ENCODE peak calls at places on chromosomes 11 and 22, in five cellular contexts. One of them, this sample, is unnamed.

GRCh38 chr11:130070829-130071205 is 1.1 kb downstream of the APLP2 start:
- DNase-seq in mucosa of descending colon: peak
- DNase-seq in RWPE2: no peak
- DNase-seq in lower leg skin: no peak
- DNase-seq in lower lobe of right lung: peak
- DNase-seq in this sample: no peak

GRCh38 chr11:10309163-10310093 is 4.6 kb downstream of the ADM start:
- DNase-seq in RWPE2: peak
- DNase-seq in mucosa of descending colon: peak
- DNase-seq in lower lobe of right lung: peak
- DNase-seq in lower leg skin: peak
- DNase-seq in this sample: no peak

GRCh38 chr22:35177811-35178210 is 79.5 kb upstream of the HMGXB4 start:
- DNase-seq in RWPE2: no peak
- DNase-seq in lower leg skin: no peak
- DNase-seq in mucosa of descending colon: no peak
- DNase-seq in lower lobe of right lung: no peak
- DNase-seq in this sample: peak

GRCh38 chr22:39148727-39149535 is 3.5 kb downstream of the CBX7 start:
- DNase-seq in RWPE2: no peak
- DNase-seq in lower leg skin: no peak
- DNase-seq in lower lobe of right lung: no peak
- DNase-seq in mucosa of descending colon: peak
- DNase-seq in this sample: no peak

GRCh38 chr11:112227002-112227401 is 774 bp downstream of the PTS start:
- DNase-seq in RWPE2: no peak
- DNase-seq in mucosa of descending colon: no peak
- DNase-seq in lower lobe of right lung: no peak
- DNase-seq in lower leg skin: no peak
- DNase-seq in this sample: no peak

GRCh38 chr11:95985174-95985808 is 61.4 kb upstream of the MTMR2 start:
- DNase-seq in mucosa of descending colon: no peak
- DNase-seq in lower lobe of right lung: no peak
- DNase-seq in RWPE2: no peak
- DNase-seq in lower leg skin: no peak
- DNase-seq in this sample: no peak

GRCh38 chr11:35235944-35236666 is 97.1 kb downstream of the CD44 start:
- DNase-seq in lower lobe of right lung: no peak
- DNase-seq in mucosa of descending colon: peak
- DNase-seq in lower leg skin: no peak
- DNase-seq in RWPE2: peak
- DNase-seq in this sample: no peak

GRCh38 chr22:19271856-19272535 is 19.5 kb downstream of the CLTCL1 start:
- DNase-seq in lower lobe of right lung: no peak
- DNase-seq in lower leg skin: no peak
- DNase-seq in RWPE2: no peak
- DNase-seq in mucosa of descending colon: no peak
- DNase-seq in this sample: peak

GRCh38 chr11:37087650-37088572 is 489.9 kb upstream of the RAG2 start:
- DNase-seq in mucosa of descending colon: no peak
- DNase-seq in lower lobe of right lung: no peak
- DNase-seq in RWPE2: no peak
- DNase-seq in lower leg skin: no peak
- DNase-seq in this sample: no peak

GRCh38 chr22:38204784-38205183 is 3.0 kb downstream of the MAFF start:
- DNase-seq in RWPE2: no peak
- DNase-seq in lower lobe of right lung: no peak
- DNase-seq in mucosa of descending colon: no peak
- DNase-seq in lower leg skin: no peak
- DNase-seq in this sample: no peak

GRCh38 chr11:12161603-12162350 is 51.4 kb downstream of the MICAL2 start:
- DNase-seq in lower lobe of right lung: no peak
- DNase-seq in lower leg skin: peak
- DNase-seq in RWPE2: no peak
- DNase-seq in mucosa of descending colon: no peak
- DNase-seq in this sample: no peak

GRCh38 chr11:46918087-46918751 is at the start of gene LRP4:
- DNase-seq in mucosa of descending colon: no peak
- DNase-seq in lower leg skin: no peak
- DNase-seq in lower lobe of right lung: no peak
- DNase-seq in RWPE2: no peak
- DNase-seq in this sample: no peak

GRCh38 chr11:10401275-10401674 is 53.8 kb upstream of the AMPD3 start:
- DNase-seq in mucosa of descending colon: no peak
- DNase-seq in RWPE2: no peak
- DNase-seq in lower leg skin: peak
- DNase-seq in lower lobe of right lung: no peak
- DNase-seq in this sample: no peak

GRCh38 chr22:31556627-31557203 is 60.4 kb downstream of the SFI1 start:
- DNase-seq in RWPE2: no peak
- DNase-seq in lower lobe of right lung: no peak
- DNase-seq in lower leg skin: no peak
- DNase-seq in mucosa of descending colon: no peak
- DNase-seq in this sample: no peak

GRCh38 chr11:72789493-72790131 is 4.2 kb downstream of the STARD10 start:
- DNase-seq in lower leg skin: no peak
- DNase-seq in RWPE2: no peak
- DNase-seq in lower lobe of right lung: no peak
- DNase-seq in mucosa of descending colon: peak
- DNase-seq in this sample: no peak

GRCh38 chr22:50270302-50271010 is at the start of gene MAPK11:
- DNase-seq in mucosa of descending colon: peak
- DNase-seq in lower lobe of right lung: peak
- DNase-seq in lower leg skin: peak
- DNase-seq in RWPE2: no peak
- DNase-seq in this sample: peak

GRCh38 chr11:64643258-64643881 is 52.4 kb downstream of the SLC22A12 start:
- DNase-seq in lower leg skin: no peak
- DNase-seq in mucosa of descending colon: no peak
- DNase-seq in RWPE2: no peak
- DNase-seq in lower lobe of right lung: no peak
- DNase-seq in this sample: no peak

GRCh38 chr22:36373258-36373579 is 14.5 kb downstream of the MYH9 start:
- DNase-seq in mucosa of descending colon: peak
- DNase-seq in RWPE2: no peak
- DNase-seq in lower leg skin: peak
- DNase-seq in lower lobe of right lung: peak
- DNase-seq in this sample: no peak

GRCh38 chr11:120929664-120930154 is 94.2 kb upstream of the TBCEL start:
- DNase-seq in mucosa of descending colon: no peak
- DNase-seq in lower leg skin: no peak
- DNase-seq in lower lobe of right lung: peak
- DNase-seq in RWPE2: no peak
- DNase-seq in this sample: no peak

GRCh38 chr11:74685338-74685737 is 45.9 kb downstream of the CHRDL2 start:
- DNase-seq in RWPE2: no peak
- DNase-seq in lower lobe of right lung: peak
- DNase-seq in mucosa of descending colon: no peak
- DNase-seq in lower leg skin: no peak
- DNase-seq in this sample: no peak

GRCh38 chr11:116731097-116731761 is 41.6 kb downstream of the BUD13 start:
- DNase-seq in lower lobe of right lung: no peak
- DNase-seq in RWPE2: no peak
- DNase-seq in mucosa of descending colon: no peak
- DNase-seq in lower leg skin: peak
- DNase-seq in this sample: peak

DNA sequence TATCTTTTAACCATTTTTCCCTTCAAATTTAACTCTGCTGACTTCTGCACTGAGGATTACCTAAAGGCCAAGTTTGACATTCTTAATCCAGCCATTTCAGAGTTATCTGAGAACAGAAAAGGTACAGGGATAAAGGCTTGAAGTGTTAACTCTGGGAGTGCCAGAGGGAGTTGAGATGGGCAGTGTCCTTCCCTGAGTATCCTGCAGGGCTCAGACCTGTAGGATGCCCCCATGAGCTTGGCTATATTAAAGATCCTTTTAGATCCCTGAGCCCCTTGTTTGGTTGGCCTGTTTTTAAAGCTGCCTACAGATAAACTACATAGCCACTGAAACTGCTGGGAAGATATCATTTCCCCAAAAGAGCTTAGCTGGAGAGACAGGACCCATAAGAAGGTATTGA is 268.4 kb upstream of the KIRREL3 start:
- DNase-seq in mucosa of descending colon: no peak
- DNase-seq in RWPE2: no peak
- DNase-seq in lower lobe of right lung: no peak
- DNase-seq in lower leg skin: no peak
- DNase-seq in this sample: no peak
- TF ChIP-seq CTCF in mucosa of descending colon: no peak
- TF ChIP-seq CTCF in RWPE2: no peak
- TF ChIP-seq CTCF in lower lobe of right lung: no peak
- TF ChIP-seq CTCF in lower leg skin: no peak
- TF ChIP-seq CTCF in this sample: no peak

DNA sequence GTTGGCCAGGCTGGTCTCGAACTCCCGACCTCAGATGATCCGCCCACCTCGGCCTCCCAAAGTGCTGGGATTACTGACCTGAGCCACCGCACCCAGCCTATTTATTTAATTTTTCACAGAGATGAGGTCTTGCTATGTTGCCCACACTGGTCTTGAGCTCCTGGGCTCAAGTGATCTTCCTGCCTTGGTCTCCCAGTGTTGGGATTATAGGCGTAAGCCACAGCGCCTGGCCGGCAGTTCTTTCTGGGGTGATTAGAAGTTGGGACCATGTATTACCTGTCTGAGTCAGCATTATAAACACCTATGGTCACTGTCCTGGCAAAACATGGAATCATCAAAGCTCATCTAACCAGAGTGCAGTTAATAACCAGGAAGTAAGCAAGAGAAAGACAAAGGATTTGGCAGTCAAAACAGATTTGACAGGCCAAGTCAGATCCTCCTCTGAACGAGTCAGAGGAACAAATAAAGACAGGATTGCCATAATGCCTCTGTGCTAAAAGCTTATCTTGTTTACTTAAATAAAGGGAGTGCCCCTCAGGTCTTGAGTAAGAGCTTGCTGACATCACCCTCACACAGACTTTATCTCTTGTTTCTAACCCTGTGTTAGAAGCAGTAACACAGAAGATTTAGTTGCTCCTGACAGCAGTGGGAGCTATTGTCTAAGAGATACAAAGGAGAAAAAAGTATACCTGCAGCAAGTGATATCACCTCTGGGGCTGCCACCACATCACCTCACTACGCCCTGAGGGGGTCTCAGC is 3.7 kb downstream of the SERPIND1 start:
- DNase-seq in mucosa of descending colon: no peak
- DNase-seq in lower lobe of right lung: no peak
- DNase-seq in lower leg skin: no peak
- DNase-seq in RWPE2: no peak
- DNase-seq in this sample: no peak
- TF ChIP-seq CTCF in mucosa of descending colon: no peak
- TF ChIP-seq CTCF in lower lobe of right lung: no peak
- TF ChIP-seq CTCF in lower leg skin: no peak
- TF ChIP-seq CTCF in RWPE2: peak
- TF ChIP-seq CTCF in this sample: no peak

DNA sequence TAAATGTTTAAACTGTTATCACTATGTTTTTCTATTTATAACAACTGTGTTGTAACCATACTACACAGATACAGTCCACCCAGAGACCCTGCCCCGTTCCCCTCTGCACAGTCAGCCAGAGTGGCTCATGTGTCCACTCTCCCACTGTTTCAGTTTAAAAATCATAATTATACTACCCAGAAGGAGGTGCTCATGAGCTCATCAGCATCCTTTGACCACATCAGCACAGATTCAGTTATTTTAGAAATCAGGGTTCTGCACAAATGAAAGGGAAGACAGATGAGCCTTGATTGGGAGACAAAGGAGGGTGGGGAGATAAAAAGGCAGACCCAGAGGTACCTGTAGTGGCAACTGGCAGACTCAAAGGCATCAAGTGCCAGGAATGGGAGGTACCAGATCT is 124.3 kb downstream of the RCN1 start:
- DNase-seq in mucosa of descending colon: no peak
- DNase-seq in RWPE2: no peak
- DNase-seq in lower leg skin: no peak
- DNase-seq in lower lobe of right lung: no peak
- DNase-seq in this sample: no peak
- TF ChIP-seq CTCF in mucosa of descending colon: no peak
- TF ChIP-seq CTCF in RWPE2: no peak
- TF ChIP-seq CTCF in lower leg skin: no peak
- TF ChIP-seq CTCF in lower lobe of right lung: no peak
- TF ChIP-seq CTCF in this sample: no peak

DNA sequence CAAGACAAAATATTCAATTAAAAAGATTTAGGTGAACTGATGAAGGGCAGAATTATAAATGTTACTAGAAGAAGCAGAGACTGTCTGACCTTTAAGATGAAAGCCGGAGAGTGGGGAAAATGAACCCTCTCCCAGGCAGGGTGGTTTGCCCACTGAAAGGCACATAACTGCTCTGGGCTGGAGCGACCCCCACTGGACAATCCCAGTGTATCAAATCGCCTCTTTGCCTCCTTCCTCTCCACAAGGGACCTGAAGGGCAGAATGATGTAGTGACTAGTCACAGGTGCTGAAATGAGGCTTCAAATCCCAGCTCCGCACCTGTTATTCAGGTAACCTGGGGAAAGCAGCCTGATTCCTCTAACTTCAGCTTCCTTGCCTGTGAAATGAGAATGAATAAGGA is 69.0 kb downstream of the EFCAB6 start:
- DNase-seq in mucosa of descending colon: no peak
- DNase-seq in lower lobe of right lung: no peak
- DNase-seq in RWPE2: no peak
- DNase-seq in lower leg skin: no peak
- DNase-seq in this sample: no peak
- TF ChIP-seq CTCF in mucosa of descending colon: no peak
- TF ChIP-seq CTCF in lower lobe of right lung: no peak
- TF ChIP-seq CTCF in RWPE2: no peak
- TF ChIP-seq CTCF in lower leg skin: no peak
- TF ChIP-seq CTCF in this sample: no peak

DNA sequence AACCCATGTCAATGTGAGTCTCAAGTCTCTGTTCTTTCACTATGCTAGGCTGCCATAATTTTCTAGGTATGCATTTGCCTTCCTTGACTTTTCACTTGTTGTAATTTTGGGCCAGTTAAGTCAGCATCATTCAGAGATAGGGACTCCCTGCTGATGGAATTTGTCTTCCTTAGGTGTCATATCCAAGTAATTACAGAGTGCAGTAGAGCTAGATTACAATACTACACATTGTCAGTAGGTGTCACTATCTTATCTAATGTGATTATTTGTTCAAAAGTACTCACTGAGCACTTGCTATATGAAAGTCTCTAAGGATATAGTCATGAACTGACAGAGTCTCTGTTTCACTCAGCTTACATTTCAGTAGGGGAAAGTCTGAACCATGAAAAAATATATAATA is 25.0 kb upstream of the SYN3 start:
- DNase-seq in lower lobe of right lung: no peak
- DNase-seq in lower leg skin: no peak
- DNase-seq in RWPE2: no peak
- DNase-seq in mucosa of descending colon: no peak
- DNase-seq in this sample: no peak
- TF ChIP-seq CTCF in lower lobe of right lung: no peak
- TF ChIP-seq CTCF in lower leg skin: no peak
- TF ChIP-seq CTCF in RWPE2: peak
- TF ChIP-seq CTCF in mucosa of descending colon: no peak
- TF ChIP-seq CTCF in this sample: no peak

GRCh38 chr11:128948583-128948982 is 5.9 kb upstream of the TP53AIP1 start:
- DNase-seq in RWPE2: no peak
- DNase-seq in lower lobe of right lung: no peak
- DNase-seq in lower leg skin: no peak
- DNase-seq in mucosa of descending colon: no peak
- DNase-seq in this sample: no peak
- TF ChIP-seq CTCF in RWPE2: peak
- TF ChIP-seq CTCF in lower lobe of right lung: no peak
- TF ChIP-seq CTCF in lower leg skin: no peak
- TF ChIP-seq CTCF in mucosa of descending colon: no peak
- TF ChIP-seq CTCF in this sample: peak